ENCODE peak calls at places on chromosomes 2 and 18, in nine cellular contexts. D is colonic mucosa; U is nucleus accumbens; L is neural progenitor cell; R is CD4-positive, alpha-beta T cell; B is smooth muscle cell of the brain vasculature; A is occipital lobe; Q is activated CD4-positive, alpha-beta T cell treated with anti-CD3 and anti-CD28 coated beads for 1 hour; P is fibroblast of mammary gland. J is an unnamed sample.

GRCh38 chr18:31042391-31043181 is at the start of gene DSC3:
- DNase-seq in L (peak), B (no peak), U (no peak), A (no peak), Q (no peak), R (no peak), D (peak), P (no peak), J (no peak)

GRCh38 chr2:200705305-200705985 is 106.3 kb upstream of the BZW1 start:
- DNase-seq in L (peak), B (no peak), A (no peak), P (peak), D (no peak), Q (no peak), U (peak), R (no peak), J (no peak)

GRCh38 chr2:126510960-126511359 is 145.0 kb upstream of the GYPC start:
- DNase-seq in D (no peak), A (no peak), Q (no peak), P (no peak), R (no peak), U (no peak), L (no peak), B (no peak), J (no peak)

GRCh38 chr18:48589797-48590519 is 51.1 kb downstream of the CTIF start:
- DNase-seq in R (no peak), P (no peak), L (no peak), Q (no peak), D (no peak), U (peak), A (peak), B (no peak), J (peak)

GRCh38 chr18:23872701-23873550 is 141.6 kb upstream of the TTC39C start:
- DNase-seq in D (peak), L (no peak), P (no peak), Q (peak), A (no peak), U (peak), R (peak), B (no peak), J (no peak)

GRCh38 chr2:2191110-2191707 is 139.9 kb downstream of the MYT1L start:
- DNase-seq in D (no peak), B (no peak), L (no peak), Q (no peak), R (no peak), A (no peak), U (no peak), P (no peak), J (no peak)

GRCh38 chr2:26807788-26808460 is 22.1 kb downstream of the CENPA start:
- DNase-seq in P (peak), B (peak), A (no peak), L (peak), Q (no peak), U (no peak), D (no peak), R (no peak), J (peak)

GRCh38 chr2:66717491-66717890 is 282.6 kb downstream of the MEIS1 start:
- DNase-seq in B (no peak), L (no peak), P (peak), Q (no peak), D (no peak), U (no peak), A (no peak), R (no peak), J (no peak)

GRCh38 chr2:177165731-177166711 is 46.6 kb upstream of the HNRNPA3 start:
- DNase-seq in D (peak), L (no peak), B (no peak), U (no peak), Q (no peak), P (peak), R (no peak), A (no peak), J (peak)

GRCh38 chr18:47184419-47185050 is 8.4 kb upstream of the IER3IP1 start:
- DNase-seq in R (no peak), Q (no peak), A (no peak), B (no peak), P (peak), D (no peak), U (no peak), L (peak), J (peak)

GRCh38 chr2:33678447-33678846 is 79.3 kb upstream of the FAM98A start:
- DNase-seq in Q (no peak), L (no peak), P (no peak), B (no peak), A (no peak), D (no peak), U (no peak), R (no peak), J (no peak)

GRCh38 chr18:34709631-34710429 is at the start of gene DTNA:
- DNase-seq in P (peak), A (no peak), B (peak), L (peak), R (no peak), Q (no peak), U (no peak), D (no peak), J (peak)

GRCh38 chr2:219766658-219767057 is 139.2 kb downstream of the SLC4A3 start:
- DNase-seq in B (no peak), D (no peak), P (no peak), A (no peak), L (no peak), U (no peak), Q (no peak), R (no peak), J (no peak)

GRCh38 chr2:104026726-104027125 is 827.2 kb upstream of the POU3F3 start:
- DNase-seq in L (peak), U (no peak), Q (no peak), R (no peak), P (no peak), A (no peak), B (no peak), D (no peak), J (no peak)

GRCh38 chr18:48727685-48728084 is 188.9 kb downstream of the CTIF start:
- DNase-seq in P (peak), L (no peak), A (no peak), R (no peak), D (no peak), B (no peak), U (no peak), Q (no peak), J (peak)

GRCh38 chr2:74003494-74004211 is 18.9 kb downstream of the TET3 start:
- DNase-seq in A (peak), D (no peak), Q (no peak), B (no peak), P (peak), U (peak), R (no peak), L (peak), J (peak)

GRCh38 chr2:83949361-83949760 is 509.7 kb downstream of the SUCLG1 start:
- DNase-seq in U (no peak), B (no peak), P (no peak), A (no peak), R (no peak), D (no peak), Q (no peak), L (no peak), J (no peak)

GRCh38 chr2:199819746-199820145 is 31.2 kb downstream of the FTCDNL1 start:
- DNase-seq in L (no peak), B (no peak), P (peak), U (no peak), R (no peak), Q (no peak), A (no peak), D (no peak), J (peak)

GRCh38 chr2:50951416-50951815 is 80.5 kb downstream of the NRXN1 start:
- DNase-seq in U (no peak), B (no peak), D (no peak), A (no peak), Q (no peak), R (no peak), P (peak), L (no peak), J (no peak)

GRCh38 chr2:202171246-202171833 is 67.1 kb downstream of the SUMO1 start:
- DNase-seq in R (no peak), D (no peak), P (no peak), B (no peak), A (no peak), U (no peak), L (peak), Q (no peak), J (peak)

GRCh38 chr2:127618551-127618950 is 27.4 kb upstream of the GPR17 start:
- DNase-seq in B (no peak), Q (no peak), A (no peak), U (no peak), R (no peak), L (no peak), D (no peak), P (no peak), J (no peak)

GRCh38 chr2:98839292-98839691 is 96.7 kb downstream of the CRACDL start:
- DNase-seq in A (no peak), P (peak), Q (no peak), U (no peak), L (no peak), B (peak), D (no peak), R (no peak), J (peak)

GRCh38 chr18:12819330-12819729 is 64.7 kb downstream of the PTPN2 start:
- DNase-seq in A (no peak), L (no peak), R (no peak), P (no peak), B (no peak), U (no peak), D (no peak), Q (no peak), J (no peak)

GRCh38 chr2:69742170-69742952 is 427 bp downstream of the ANXA4 start:
- DNase-seq in U (no peak), A (no peak), P (no peak), D (peak), R (no peak), B (no peak), Q (no peak), L (no peak), J (peak)